ENCODE peak calls at places on chromosomes 5 and 9, in four cellular contexts. S is spleen, K is transverse colon, O is GM23338. C is an unnamed sample. For H3K4me1, the result is how much of the 10 kb centered on the place peaks cover.

GRCh38 chr5:58847041-58847440 is 264.2 kb downstream of the RAB3C start:
- DNase-seq in S (no peak), K (no peak), O (no peak), C (no peak)

GRCh38 chr5:54004697-54005096 is 305.7 kb downstream of the ARL15 start:
- DNase-seq in S (no peak), K (no peak), O (no peak), C (no peak)

GRCh38 chr5:134510970-134511795 is 14.3 kb upstream of the JADE2 start:
- DNase-seq in S (peak), K (no peak), O (peak), C (no peak)

GRCh38 chr9:12178634-12179033 is 514.6 kb upstream of the TYRP1 start:
- DNase-seq in S (no peak), K (no peak), O (no peak), C (no peak)

GRCh38 chr5:56319281-56320242 is 86.4 kb upstream of the ANKRD55 start:
- DNase-seq in S (no peak), K (peak), O (no peak), C (peak)

GRCh38 chr5:18736051-18736398 is 1101.8 kb downstream of the TAF11L14 start:
- DNase-seq in S (no peak), K (no peak), O (peak), C (no peak)

GRCh38 chr9:133043449-133044035 is 12.7 kb downstream of the GTF3C5 start:
- DNase-seq in S (no peak), K (no peak), O (no peak), C (no peak)

GRCh38 chr9:121218357-121219027 is 16.8 kb upstream of the RAB14 start:
- DNase-seq in S (no peak), K (no peak), O (no peak), C (no peak)

GRCh38 chr5:119250946-119251901 is 104.6 kb upstream of the TNFAIP8 start:
- DNase-seq in S (no peak), K (no peak), O (no peak), C (no peak)

GRCh38 chr5:10655041-10655685 is 91.3 kb downstream of the ANKRD33B start:
- DNase-seq in S (no peak), K (no peak), O (no peak), C (peak)

GRCh38 chr5:39608024-39608423 is 183.2 kb upstream of the DAB2 start:
- DNase-seq in S (no peak), K (no peak), O (no peak), C (no peak)

GRCh38 chr9:76296561-76297276 is 97.5 kb downstream of the RFK start:
- DNase-seq in S (no peak), K (no peak), O (no peak), C (no peak)

GRCh38 chr9:128528445-128529160 is 23.8 kb upstream of the SPTAN1 start:
- DNase-seq in S (no peak), K (no peak), O (no peak), C (no peak)

GRCh38 chr5:50786073-50786472 is 119.6 kb downstream of the PARP8 start:
- DNase-seq in S (no peak), K (no peak), O (no peak), C (no peak)

GRCh38 chr9:33446507-33447403 is 638 bp downstream of the AQP3 start:
- DNase-seq in S (no peak), K (peak), O (no peak), C (no peak)

GRCh38 chr9:132135456-132135855 is 26.4 kb upstream of the NTNG2 start:
- DNase-seq in S (no peak), K (no peak), O (no peak), C (no peak)

GRCh38 chr5:68565427-68565826 is 349.9 kb downstream of the PIK3R1 start:
- DNase-seq in S (no peak), K (no peak), O (no peak), C (no peak)

GRCh38 chr5:1480806-1481205 is 35.6 kb upstream of the SLC6A3 start:
- DNase-seq in S (peak), K (no peak), O (no peak), C (no peak)

GRCh38 chr5:68303038-68303738 is 87.6 kb downstream of the PIK3R1 start:
- DNase-seq in S (no peak), K (no peak), O (no peak), C (no peak)

GRCh38 chr5:29367176-29367833 is 1826.2 kb upstream of the CDH6 start:
- DNase-seq in S (no peak), K (no peak), O (peak), C (no peak)

GRCh38 chr5:132001647-132002561 is 9.6 kb downstream of the ACSL6 start:
- DNase-seq in S (peak), K (no peak), O (peak), C (no peak)

GRCh38 chr5:54959673-54960418 is 25.5 kb downstream of the ESM1 start:
- DNase-seq in S (no peak), K (peak), O (peak), C (no peak)

GRCh38 chr5:39015743-39016586 is 58.2 kb downstream of the RICTOR start:
- DNase-seq in S (no peak), K (no peak), O (no peak), C (no peak)

GRCh38 chr5:89313044-89313443 is 430.1 kb upstream of the MEF2C start:
- DNase-seq in S (no peak), K (no peak), O (no peak), C (no peak)

GRCh38 chr5:93789173-93790070 is 48.0 kb upstream of the POU5F2 start:
- DNase-seq in S (no peak), K (no peak), O (no peak), C (no peak)

GRCh38 chr9:121619989-121620673 is 31.3 kb upstream of the DAB2IP start:
- DNase-seq in S (no peak), K (no peak), O (no peak), C (no peak)

GRCh38 chr5:131081371-131081770 is 83.7 kb downstream of the HINT1 start:
- DNase-seq in S (no peak), K (no peak), O (no peak), C (no peak)

GRCh38 chr5:69416699-69417098 is 1.8 kb downstream of the MARVELD2 start:
- DNase-seq in S (no peak), K (no peak), O (no peak), C (no peak)

GRCh38 chr5:34555699-34556513 is 100.2 kb upstream of the RAI14 start:
- DNase-seq in S (no peak), K (no peak), O (no peak), C (no peak)

GRCh38 chr5:41960481-41960880 is 35.4 kb downstream of the FBXO4 start:
- DNase-seq in S (no peak), K (no peak), O (no peak), C (no peak)

GRCh38 chr9:89779816-89780215 is 175.0 kb downstream of the GADD45G start:
- DNase-seq in S (no peak), K (no peak), O (no peak), C (no peak)

GRCh38 chr9:91089405-91090131 is 272.1 kb downstream of the AUH start:
- DNase-seq in S (no peak), K (peak), O (peak), C (peak)

GRCh38 chr9:109087795-109088194 is 32.0 kb downstream of the TMEM245 start:
- DNase-seq in S (no peak), K (no peak), O (no peak), C (no peak)

GRCh38 chr5:118933703-118934102 is 54.6 kb downstream of the DTWD2 start:
- DNase-seq in S (no peak), K (no peak), O (no peak), C (no peak)

GRCh38 chr9:126397056-126397455 is 70.4 kb downstream of the MVB12B start:
- DNase-seq in S (no peak), K (peak), O (no peak), C (no peak)

GRCh38 chr5:88407341-88407740 is 138.7 kb upstream of the TMEM161B start:
- DNase-seq in S (no peak), K (no peak), O (no peak), C (no peak)

GRCh38 chr9:129751841-129752801 is 721 bp downstream of the PTGES start:
- DNase-seq in S (no peak), K (peak), O (no peak), C (no peak)

DNA sequence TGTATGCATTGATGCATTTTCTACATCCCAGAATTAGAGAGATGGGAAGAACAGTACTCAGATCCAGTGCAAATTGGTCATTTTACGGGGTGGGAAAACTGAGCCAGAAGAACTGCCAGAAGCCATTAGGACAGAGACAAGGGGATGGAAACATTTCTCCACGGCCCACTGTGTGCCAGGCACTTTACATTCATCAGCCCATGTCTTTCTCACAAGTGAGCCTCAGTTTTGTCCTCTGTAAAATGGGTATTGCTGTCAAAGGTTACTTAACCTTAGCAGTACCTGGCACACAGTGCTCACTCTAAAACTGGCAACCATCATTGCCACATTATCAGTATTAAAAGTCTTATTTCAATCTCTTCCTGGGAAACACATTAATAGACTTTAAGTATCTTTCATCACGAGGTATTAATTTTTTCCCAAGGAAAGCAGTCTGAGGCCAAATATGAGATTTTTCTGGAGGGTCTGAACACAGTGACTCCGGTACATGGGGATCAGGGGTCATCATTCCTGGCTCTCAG is 5.2 kb downstream of the DUSP1 start:
- DNase-seq in S (no peak), K (peak), O (no peak), C (peak)
- H3K4me3 ChIP-seq in S (peak), K (no peak), O (peak), C (peak)

DNA sequence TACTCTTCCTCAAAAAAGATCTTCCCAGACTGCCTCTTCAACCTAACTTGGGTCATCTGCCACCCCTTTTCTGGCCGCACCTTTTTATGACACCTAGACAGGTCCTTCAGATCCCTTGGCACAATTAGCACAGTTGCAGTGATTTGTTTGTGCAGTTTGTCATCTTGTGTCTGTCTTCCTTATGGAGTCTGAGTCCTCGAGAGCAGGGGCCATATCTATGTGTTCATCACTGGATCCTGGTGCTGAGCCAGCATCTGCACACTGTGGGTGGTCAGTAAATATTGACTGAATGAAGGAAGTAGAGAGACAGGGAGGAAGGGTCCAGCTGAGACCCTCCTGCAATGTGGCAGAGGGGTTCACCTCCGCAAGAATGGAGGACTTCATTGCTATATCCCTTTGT is 14.4 kb downstream of the ERGIC1 start:
- DNase-seq in S (no peak), K (peak), O (no peak), C (no peak)
- H3K4me1 ChIP-seq in S (half or more), K (half or more), O (under half), C (under half)

GRCh38 chr5:151357792-151358191 is 10.4 kb upstream of the SLC36A2 start:
- DNase-seq in S (no peak), K (no peak), O (no peak), C (no peak)

GRCh38 chr5:151362970-151363369 is 15.6 kb upstream of the SLC36A2 start:
- DNase-seq in S (no peak), K (no peak), O (no peak), C (no peak)

GRCh38 chr5:151351675-151352074 is 4.3 kb upstream of the SLC36A2 start:
- DNase-seq in S (no peak), K (no peak), O (no peak), C (no peak)

GRCh38 chr5:151359391-151359790 is 12.0 kb upstream of the SLC36A2 start:
- DNase-seq in S (no peak), K (no peak), O (no peak), C (no peak)

DNA sequence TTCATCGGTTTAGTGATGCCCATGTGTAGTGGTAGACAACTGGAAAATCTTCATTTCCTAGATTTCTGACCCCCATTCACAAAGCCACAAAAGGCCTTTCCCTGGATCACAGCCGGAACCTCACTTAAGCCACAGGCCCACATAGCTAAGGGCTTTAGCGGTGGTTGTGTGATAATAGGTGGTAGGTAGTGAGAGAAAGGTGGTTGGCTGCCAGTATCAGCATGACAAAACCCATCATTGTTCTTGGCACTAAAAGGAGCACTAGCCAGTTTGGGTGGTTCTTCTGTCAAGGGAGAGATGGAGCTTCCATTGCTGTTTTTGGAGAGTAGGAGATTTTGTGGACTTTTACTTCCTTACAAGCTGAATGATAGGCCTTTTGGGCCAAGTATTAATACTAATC is 9.7 kb upstream of the SLC36A2 start:
- DNase-seq in S (no peak), K (no peak), O (peak), C (no peak)
- TF ChIP-seq POLR2AphosphoS5 in S (no peak), K (no peak), O (no peak), C (no peak)

GRCh38 chr9:96762562-96762961 is 15.3 kb downstream of the ZNF510 start:
- DNase-seq in S (no peak), K (no peak), O (no peak), C (no peak)

DNA sequence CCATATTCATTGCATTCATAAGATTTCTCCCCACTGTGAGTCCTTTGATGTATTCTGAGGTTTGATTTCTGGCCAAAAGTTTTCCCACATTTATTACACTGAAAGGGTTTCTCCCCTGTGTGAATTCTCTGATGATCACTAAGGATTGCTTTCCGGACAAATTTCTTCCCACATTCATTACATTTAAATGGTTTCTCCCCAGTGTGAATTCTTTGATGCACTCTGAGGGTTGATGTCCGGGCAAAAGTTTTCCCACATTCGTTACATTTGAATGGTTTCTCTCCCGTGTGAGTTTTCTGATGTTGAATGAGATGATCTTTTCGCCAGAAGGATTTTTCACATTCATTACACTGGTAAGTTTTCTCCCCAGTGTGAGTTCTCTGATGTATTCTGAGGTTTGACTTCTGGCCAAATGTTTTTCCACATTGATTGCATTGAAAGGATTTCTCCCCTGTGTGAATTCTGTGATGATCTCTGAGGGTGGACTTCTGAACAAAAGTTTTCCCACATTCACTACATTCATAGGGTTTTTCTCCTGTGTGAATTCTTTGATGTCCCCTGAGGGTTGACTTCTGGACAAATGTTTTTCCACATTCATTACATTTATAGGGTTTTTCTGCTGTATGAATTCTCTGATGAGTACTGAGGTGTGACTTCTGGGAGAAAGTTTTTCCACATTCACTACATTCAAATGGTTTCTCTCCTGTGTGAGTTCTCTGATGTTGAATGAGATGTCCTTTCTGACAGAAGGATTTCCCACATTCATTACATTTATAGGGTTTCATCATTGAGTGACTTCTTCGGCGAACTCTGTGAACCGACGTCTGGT is 18.8 kb downstream of the ZNF510 start:
- DNase-seq in S (no peak), K (no peak), O (peak), C (no peak)
- H3K4me3 ChIP-seq in S (no peak), K (no peak), O (no peak), C (no peak)

DNA sequence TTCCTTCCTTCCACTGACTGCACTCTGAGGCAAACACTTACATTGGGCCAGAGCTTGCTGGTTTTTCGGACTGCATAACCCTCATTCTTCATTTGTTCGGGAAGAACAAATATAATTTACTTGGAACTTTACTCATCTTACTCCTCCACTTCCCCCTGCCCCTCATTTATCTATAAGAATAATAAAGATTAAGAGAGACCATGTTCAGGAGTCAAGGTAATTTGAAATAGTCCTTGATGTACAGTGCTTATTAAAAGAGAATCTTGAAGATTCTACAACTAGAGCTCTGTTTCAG is 65.6 kb downstream of the BASP1 start:
- DNase-seq in S (no peak), K (no peak), O (no peak), C (no peak)
- H3K4me1 ChIP-seq in S (under half), K (under half), O (under half), C (under half)

GRCh38 chr9:112050544-112051475 is 124.3 kb downstream of the SUSD1 start:
- DNase-seq in S (no peak), K (peak), O (no peak), C (peak)

GRCh38 chr9:112049834-112050516 is 125.1 kb downstream of the SUSD1 start:
- DNase-seq in S (no peak), K (no peak), O (no peak), C (no peak)

GRCh38 chr9:112046181-112046580 is 128.9 kb downstream of the SUSD1 start:
- DNase-seq in S (no peak), K (no peak), O (no peak), C (no peak)

GRCh38 chr9:112048924-112049785 is 125.9 kb downstream of the SUSD1 start:
- DNase-seq in S (no peak), K (peak), O (no peak), C (no peak)

DNA sequence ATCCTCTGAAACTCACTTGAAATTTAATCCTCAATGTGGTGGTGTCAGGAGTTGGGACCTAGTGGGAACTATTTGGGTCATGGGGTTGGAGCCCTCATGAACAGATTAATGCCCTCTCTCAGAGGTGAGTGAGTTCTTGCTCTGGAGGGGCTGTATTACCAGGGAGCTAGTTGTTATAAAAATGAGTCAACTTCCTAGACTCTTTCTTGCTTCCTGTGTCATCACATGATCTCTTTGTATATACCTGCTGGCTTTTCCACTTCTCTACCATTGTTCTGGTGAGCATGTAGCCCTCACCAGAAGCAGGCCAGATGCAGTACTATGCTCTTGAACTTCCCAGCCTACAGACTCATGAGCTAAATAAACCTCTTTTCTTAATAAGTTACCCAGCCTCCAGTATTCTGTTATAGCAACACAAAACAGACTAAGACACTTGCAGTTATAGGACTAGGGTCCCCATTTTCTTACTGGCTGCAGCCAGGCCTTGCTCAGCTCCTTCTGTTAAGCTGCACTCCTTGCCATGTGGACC is 127.5 kb downstream of the SUSD1 start:
- DNase-seq in S (no peak), K (no peak), O (no peak), C (no peak)
- TF ChIP-seq POLR2AphosphoS5 in S (no peak), K (no peak), O (no peak), C (no peak)

C was measured in sigmoid colon.